ENCODE peak calls at places on chromosomes 2 and 18, in seven cellular contexts. N, Y, V, Q, X, I and R are unnamed samples. For H3K79me1, the result is how much of the 10 kb centered on the place peaks cover.

GRCh38 chr18:29644276-29644675 is 1398.3 kb downstream of the DSC3 start:
- DNase-seq in N (no peak), Q (peak), V (no peak), I (no peak), Y (peak), X (no peak), R (no peak)

GRCh38 chr2:21710496-21710895 is 586.7 kb downstream of the TDRD15 start:
- DNase-seq in Q (no peak), N (no peak), I (no peak), V (no peak), X (no peak), Y (no peak), R (no peak)

GRCh38 chr2:70557171-70557838 is 3.7 kb upstream of the TGFA start:
- DNase-seq in V (no peak), N (no peak), X (no peak), I (no peak), Q (no peak), Y (no peak), R (no peak)

GRCh38 chr18:59686260-59686659 is 11.0 kb downstream of the CCBE1 start:
- DNase-seq in X (no peak), V (no peak), Y (no peak), N (no peak), I (no peak), Q (no peak), R (no peak)

GRCh38 chr2:120568089-120568974 is 167.3 kb upstream of the GLI2 start:
- DNase-seq in N (no peak), Y (no peak), V (no peak), X (no peak), Q (no peak), I (no peak), R (no peak)

GRCh38 chr2:61967262-61967661 is 61.8 kb downstream of the COMMD1 start:
- DNase-seq in V (no peak), I (no peak), Q (peak), N (no peak), Y (peak), X (no peak), R (no peak)

GRCh38 chr2:151976945-151977353 is 121.9 kb downstream of the CACNB4 start:
- DNase-seq in N (no peak), V (no peak), X (no peak), Q (no peak), I (peak), Y (no peak), R (no peak)

GRCh38 chr2:241007880-241008710 is 9.7 kb downstream of the SNED1 start:
- DNase-seq in N (no peak), Y (no peak), I (no peak), Q (no peak), X (peak), V (no peak), R (no peak)

GRCh38 chr2:71612581-71613520 is 159.5 kb downstream of the DYSF start:
- DNase-seq in Q (no peak), X (peak), N (no peak), V (peak), Y (no peak), I (no peak), R (no peak)

GRCh38 chr18:30765247-30765646 is 277.3 kb downstream of the DSC3 start:
- DNase-seq in I (no peak), N (no peak), X (no peak), Y (no peak), Q (no peak), V (no peak), R (no peak)

GRCh38 chr2:47641366-47641765 is 141.6 kb upstream of the MSH6 start:
- DNase-seq in Q (no peak), N (no peak), V (no peak), Y (no peak), I (no peak), X (no peak), R (no peak)

GRCh38 chr2:197889041-197889440 is 84.6 kb downstream of the PLCL1 start:
- DNase-seq in X (no peak), V (no peak), Y (peak), N (no peak), I (peak), Q (peak), R (peak)

GRCh38 chr2:113138428-113139322 is 11.3 kb downstream of the IL1RN start:
- DNase-seq in V (peak), X (no peak), N (peak), Y (peak), I (peak), Q (peak), R (peak)

GRCh38 chr2:168611091-168611490 is 155.0 kb downstream of the CERS6 start:
- DNase-seq in I (no peak), V (no peak), Q (no peak), Y (no peak), X (no peak), N (no peak), R (no peak)
- H2AK5ac ChIP-seq in I (no peak), V (no peak), Q (no peak), Y (no peak), X (no peak), N (no peak), R (no peak)

GRCh38 chr2:199460101-199460671 is 2.4 kb upstream of the SATB2 start:
- DNase-seq in X (no peak), N (peak), I (peak), Q (peak), Y (peak), V (no peak), R (peak)
- H3K9ac ChIP-seq in X (no peak), N (no peak), I (no peak), Q (peak), Y (peak), V (no peak), R (peak)

GRCh38 chr2:39107724-39108273 is 13.1 kb downstream of the SOS1 start:
- DNase-seq in Q (no peak), N (no peak), Y (no peak), X (no peak), I (no peak), V (no peak), R (peak)
- H3K79me1 ChIP-seq in Q (under half), N (under half), Y (under half), X (under half), I (under half), V (under half), R (under half)

GRCh38 chr2:55176094-55176415 is 56.0 kb downstream of the CLHC1 start:
- DNase-seq in V (no peak), Q (no peak), N (no peak), Y (no peak), X (no peak), I (no peak), R (no peak)
- H2AK5ac ChIP-seq in V (no peak), Q (no peak), N (no peak), Y (no peak), X (no peak), I (no peak), R (no peak)

GRCh38 chr2:208040199-208041171 is 15.2 kb upstream of the PLEKHM3 start:
- DNase-seq in Y (peak), X (peak), V (peak), Q (peak), I (peak), N (peak), R (peak)
- H3K9ac ChIP-seq in Y (no peak), X (no peak), V (no peak), Q (peak), I (no peak), N (no peak), R (no peak)

DNA sequence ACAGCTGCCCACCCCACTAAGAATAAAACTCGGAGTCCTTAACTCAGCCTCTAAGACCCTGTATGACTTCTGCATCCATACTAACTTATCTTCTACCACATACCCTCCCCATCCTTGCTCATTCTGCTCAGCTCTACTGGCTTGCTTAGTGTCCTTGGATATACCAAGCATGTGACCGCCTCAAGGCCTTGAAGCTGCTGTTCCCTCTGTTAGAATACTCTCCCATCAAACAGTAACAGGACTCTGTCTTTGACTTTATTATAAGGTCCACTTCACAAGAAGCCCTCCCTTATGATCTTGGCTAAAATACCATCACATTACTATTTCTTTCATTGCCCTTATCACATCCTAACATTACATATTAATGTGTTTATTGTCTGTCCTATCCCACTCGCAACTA is 117.3 kb downstream of the DYM start:
- DNase-seq in I (no peak), Q (no peak), V (no peak), N (no peak), X (no peak), Y (no peak), R (no peak)
- H3K79me1 ChIP-seq in I (under half), Q (under half), V (under half), N (under half), X (under half), Y (under half), R (under half)

DNA sequence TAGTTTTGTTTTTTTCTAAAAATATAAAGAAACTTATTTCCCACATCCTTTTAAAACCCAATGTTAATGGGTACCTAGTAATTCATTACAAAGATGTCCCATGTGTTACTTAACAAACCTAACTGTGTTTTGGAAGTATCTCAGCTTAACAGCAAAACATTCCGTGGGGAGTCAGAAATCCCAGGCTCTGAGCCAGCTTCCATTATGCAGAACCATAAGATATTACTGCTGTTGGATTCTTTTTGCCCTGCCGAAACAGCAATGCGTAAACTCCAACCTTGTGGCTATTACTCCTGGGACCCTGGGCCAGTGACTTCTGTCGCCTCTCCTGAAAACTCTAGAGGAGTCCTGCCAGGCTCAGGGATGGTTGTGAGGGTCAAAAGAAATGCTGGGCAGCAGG is 174.1 kb downstream of the UXS1 start:
- DNase-seq in N (no peak), V (no peak), X (no peak), Q (no peak), I (no peak), Y (peak), R (no peak)
- H2AK5ac ChIP-seq in N (no peak), V (no peak), X (no peak), Q (no peak), I (no peak), Y (no peak), R (no peak)

GRCh38 chr2:161232571-161232970 is 72.3 kb downstream of the TANK start:
- DNase-seq in Q (no peak), Y (no peak), I (no peak), X (no peak), V (no peak), N (no peak), R (no peak)

GRCh38 chr2:161237397-161238263 is 70.6 kb upstream of the PSMD14 start:
- DNase-seq in N (peak), Q (peak), V (peak), I (peak), Y (peak), X (peak), R (peak)

GRCh38 chr2:161238264-161238558 is 70.0 kb upstream of the PSMD14 start:
- DNase-seq in I (no peak), V (no peak), Q (no peak), Y (no peak), N (no peak), X (no peak), R (no peak)

GRCh38 chr2:161233858-161234431 is 73.7 kb downstream of the TANK start:
- DNase-seq in N (no peak), V (no peak), I (no peak), Y (no peak), Q (no peak), X (no peak), R (no peak)

GRCh38 chr2:161234627-161235026 is 73.6 kb upstream of the PSMD14 start:
- DNase-seq in Y (no peak), N (no peak), I (no peak), V (no peak), Q (no peak), X (no peak), R (no peak)
- H3K9ac ChIP-seq in Y (no peak), N (no peak), I (no peak), V (no peak), Q (no peak), X (no peak), R (no peak)

GRCh38 chr2:139968588-139968987 is 1188.4 kb upstream of the NXPH2 start:
- DNase-seq in V (no peak), N (no peak), I (no peak), Q (no peak), Y (no peak), X (no peak), R (no peak)

GRCh38 chr2:139969301-139969700 is 1189.1 kb upstream of the NXPH2 start:
- DNase-seq in I (no peak), X (no peak), Y (no peak), V (no peak), N (no peak), Q (no peak), R (peak)

GRCh38 chr2:139967665-139968064 is 1187.5 kb upstream of the NXPH2 start:
- DNase-seq in Y (no peak), N (no peak), I (no peak), V (no peak), Q (no peak), X (no peak), R (peak)

GRCh38 chr2:139963863-139964355 is 1183.7 kb upstream of the NXPH2 start:
- DNase-seq in Q (no peak), N (no peak), V (no peak), X (no peak), I (no peak), Y (no peak), R (no peak)
- H3K79me1 ChIP-seq in Q (under half), N (under half), V (under half), X (under half), I (under half), Y (under half), R (under half)

DNA sequence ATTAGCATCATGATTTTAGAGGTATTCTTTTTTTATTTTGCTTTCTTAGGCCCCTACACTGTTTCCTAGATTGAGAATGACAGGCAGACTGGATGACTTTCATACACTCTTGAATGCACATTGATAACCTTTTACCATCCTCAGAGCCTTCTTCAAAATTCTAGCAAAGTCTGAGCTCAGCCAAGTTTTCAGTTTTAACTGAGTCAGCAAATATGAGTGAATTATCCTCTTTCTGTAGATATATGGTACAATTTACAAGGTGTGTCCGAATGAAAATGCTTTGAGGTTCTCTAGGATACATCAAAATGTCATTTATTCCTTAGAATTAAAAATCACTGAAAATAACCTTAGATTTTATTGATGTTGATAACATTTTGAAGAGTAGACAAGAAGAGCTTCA is 1038.2 kb upstream of the POU3F3 start:
- DNase-seq in Y (no peak), V (no peak), X (no peak), N (no peak), I (no peak), Q (no peak), R (no peak)
- H2AK5ac ChIP-seq in Y (no peak), V (no peak), X (no peak), N (no peak), I (no peak), Q (no peak), R (no peak)